ENCODE peak calls at places on chromosomes 1 and 21, in six cellular contexts. G is astrocyte of the spinal cord, L is A549, V is psoas muscle, N is WTC11, Y is MCF 10A. H is an unnamed sample.

GRCh38 chr1:162015196-162015595 is 8.5 kb downstream of the OLFML2B start:
- DNase-seq in Y (no peak), L (no peak), V (no peak), N (no peak), G (no peak), H (no peak)

GRCh38 chr1:1315435-1315901 is 7.1 kb downstream of the PUSL1 start:
- DNase-seq in L (no peak), G (no peak), V (no peak), N (peak; percentile 67), Y (no peak), H (no peak)

GRCh38 chr21:45838636-45839035 is 142.9 kb upstream of the COL6A1 start:
- DNase-seq in Y (no peak), V (no peak), L (no peak), G (peak; percentile 29), N (no peak), H (no peak)

GRCh38 chr1:165631403-165632151 is 543 bp downstream of the MGST3 start:
- DNase-seq in Y (peak; percentile 93), N (peak; percentile 46), L (peak; percentile 68), V (peak; percentile 59), G (peak; percentile 88), H (peak; percentile 62)

GRCh38 chr1:116886532-116886931 is 23.2 kb upstream of the PTGFRN start:
- DNase-seq in G (peak; percentile 71), Y (peak; percentile 30), N (no peak), V (no peak), L (no peak), H (peak; percentile 66)

GRCh38 chr1:21896652-21897532 is 40.2 kb downstream of the HSPG2 start:
- DNase-seq in N (peak; percentile 31), G (no peak), Y (no peak), V (peak; percentile 87), L (no peak), H (no peak)

GRCh38 chr1:218741852-218742251 is 396.7 kb downstream of the TGFB2 start:
- DNase-seq in G (no peak), L (no peak), N (no peak), Y (no peak), V (no peak), H (no peak)

GRCh38 chr1:154712166-154712838 is 104.3 kb upstream of the ADAR start:
- DNase-seq in G (no peak), N (no peak), V (no peak), L (no peak), Y (no peak), H (no peak)

GRCh38 chr1:84691139-84691783 is 1.0 kb upstream of the SSX2IP start:
- DNase-seq in V (no peak), N (no peak), G (no peak), L (no peak), Y (no peak), H (no peak)

GRCh38 chr1:164092603-164093353 is 466.2 kb upstream of the PBX1 start:
- DNase-seq in Y (no peak), L (no peak), V (no peak), N (peak; percentile 29), G (no peak), H (no peak)

GRCh38 chr1:186420311-186420710 is 40.6 kb downstream of the PDC start:
- DNase-seq in V (no peak), Y (no peak), L (no peak), N (no peak), G (no peak), H (no peak)

GRCh38 chr1:61322769-61323168 is 240.4 kb downstream of the NFIA start:
- DNase-seq in Y (peak; percentile 37), G (no peak), V (no peak), N (no peak), L (peak; percentile 58), H (no peak)

GRCh38 chr1:9280015-9280860 is 12.5 kb upstream of the SPSB1 start:
- DNase-seq in G (peak; percentile 93), V (peak; percentile 82), L (peak; percentile 75), N (no peak), Y (peak; percentile 91), H (no peak)
- TF ChIP-seq CTCF in G (peak; percentile 18), V (no peak), L (no peak), N (no peak), Y (peak; percentile 14), H (no peak)

GRCh38 chr1:205505076-205505729 is 734 bp downstream of the CDK18 start:
- DNase-seq in L (no peak), Y (peak; percentile 45), V (no peak), N (peak; percentile 50), G (no peak), H (no peak)
- TF ChIP-seq CTCF in L (no peak), Y (peak; percentile 20), V (no peak), N (no peak), G (no peak), H (no peak)

GRCh38 chr1:12405325-12406217 is 175.7 kb downstream of the VPS13D start:
- DNase-seq in Y (no peak), L (peak; percentile 34), G (peak; percentile 30), V (no peak), N (no peak), H (no peak)
- TF ChIP-seq CTCF in Y (no peak), L (no peak), G (peak; percentile 18), V (no peak), N (no peak), H (no peak)

GRCh38 chr1:159924025-159924790 is 1.1 kb downstream of the TAGLN2 start:
- DNase-seq in Y (peak; percentile 94), N (no peak), G (peak; percentile 96), L (peak; percentile 92), V (peak; percentile 91), H (no peak)
- TF ChIP-seq CTCF in Y (peak; percentile 5), N (no peak), G (no peak), L (no peak), V (no peak), H (peak; percentile 16)

GRCh38 chr1:35708179-35708891 is 10.3 kb downstream of the C1orf216 start:
- DNase-seq in N (peak; percentile 37), V (no peak), G (no peak), L (no peak), Y (no peak), H (no peak)

GRCh38 chr1:35707253-35708178 is 11.2 kb downstream of the C1orf216 start:
- DNase-seq in Y (no peak), G (no peak), L (no peak), V (peak; percentile 23), N (peak; percentile 75), H (no peak)

GRCh38 chr1:35706846-35707245 is 11.8 kb downstream of the C1orf216 start:
- DNase-seq in V (no peak), Y (no peak), N (peak; percentile 30), L (no peak), G (no peak), H (no peak)

GRCh38 chr1:35702540-35702939 is 16.1 kb downstream of the C1orf216 start:
- DNase-seq in N (no peak), V (no peak), G (no peak), Y (no peak), L (no peak), H (no peak)
- TF ChIP-seq CTCF in N (peak; percentile 12), V (no peak), G (no peak), Y (no peak), L (no peak), H (peak; percentile 3)

GRCh38 chr1:145849356-145850165 is 4.1 kb downstream of the NUDT17 start:
- DNase-seq in V (no peak), G (peak; percentile 52), N (peak; percentile 60), Y (peak; percentile 43), L (no peak), H (peak; percentile 23)
- TF ChIP-seq CTCF in V (no peak), G (peak; percentile 61), N (peak; percentile 52), Y (peak; percentile 64), L (peak; percentile 19), H (peak; percentile 58)

H was measured in epithelial cell of proximal tubule.